ENCODE peak calls at places on chromosomes 12 and 14, in five cellular contexts. X is HCT116, N is neural progenitor cell, G is astrocyte, A is fibroblast of lung. V is an unnamed sample.

GRCh38 chr14:76922599-76922998 is 96.4 kb downstream of the LRRC74A start:
- DNase-seq in X (no peak), N (no peak), G (peak; percentile 70), A (peak; percentile 35), V (peak; percentile 64)

GRCh38 chr12:128792881-128793280 is 30.9 kb downstream of the SLC15A4 start:
- DNase-seq in X (no peak), N (no peak), G (no peak), A (no peak), V (no peak)

GRCh38 chr14:93114713-93115068 is 1.0 kb downstream of the ITPK1 start:
- DNase-seq in X (no peak), N (peak; percentile 42), G (no peak), A (no peak), V (no peak)

GRCh38 chr14:103130965-103131364 is 7.7 kb downstream of the TNFAIP2 start:
- DNase-seq in X (no peak), N (no peak), G (peak; percentile 80), A (peak; percentile 69), V (peak; percentile 38)

GRCh38 chr12:130948136-130948535 is 5.6 kb upstream of the ADGRD1 start:
- DNase-seq in X (no peak), N (peak; percentile 47), G (no peak), A (no peak), V (peak; percentile 88)

GRCh38 chr12:42834062-42834461 is 244.5 kb upstream of the PRICKLE1 start:
- DNase-seq in X (no peak), N (no peak), G (no peak), A (no peak), V (no peak)

GRCh38 chr12:75480469-75480949 is at the start of gene GLIPR1:
- DNase-seq in X (no peak), N (peak; percentile 4), G (peak; percentile 99), A (peak; percentile 100), V (peak; percentile 84)

GRCh38 chr12:75011120-75011519 is 198.5 kb downstream of the KCNC2 start:
- DNase-seq in X (no peak), N (no peak), G (no peak), A (no peak), V (peak; percentile 2)

GRCh38 chr12:5391638-5392037 is 40.3 kb upstream of the NTF3 start:
- DNase-seq in X (no peak), N (no peak), G (peak; percentile 12), A (no peak), V (no peak)

GRCh38 chr12:41286426-41286825 is 98.3 kb downstream of the PDZRN4 start:
- DNase-seq in X (no peak), N (no peak), G (no peak), A (no peak), V (no peak)

GRCh38 chr12:83468988-83469908 is 782.5 kb downstream of the TMTC2 start:
- DNase-seq in X (no peak), N (no peak), G (peak; percentile 6), A (no peak), V (no peak)
- TF ChIP-seq EZH2 in X (no peak), N (no peak), G (no peak), A (no peak), V (no peak)

GRCh38 chr12:124351422-124351821 is 56.5 kb downstream of the RFLNA start:
- DNase-seq in X (no peak), N (no peak), G (no peak), A (no peak), V (no peak)
- H3K4me3 ChIP-seq in X (no peak overlapping the region), N (no peak overlapping the region), G (no peak overlapping the region), A (no peak overlapping the region), V (no peak overlapping the region)

DNA sequence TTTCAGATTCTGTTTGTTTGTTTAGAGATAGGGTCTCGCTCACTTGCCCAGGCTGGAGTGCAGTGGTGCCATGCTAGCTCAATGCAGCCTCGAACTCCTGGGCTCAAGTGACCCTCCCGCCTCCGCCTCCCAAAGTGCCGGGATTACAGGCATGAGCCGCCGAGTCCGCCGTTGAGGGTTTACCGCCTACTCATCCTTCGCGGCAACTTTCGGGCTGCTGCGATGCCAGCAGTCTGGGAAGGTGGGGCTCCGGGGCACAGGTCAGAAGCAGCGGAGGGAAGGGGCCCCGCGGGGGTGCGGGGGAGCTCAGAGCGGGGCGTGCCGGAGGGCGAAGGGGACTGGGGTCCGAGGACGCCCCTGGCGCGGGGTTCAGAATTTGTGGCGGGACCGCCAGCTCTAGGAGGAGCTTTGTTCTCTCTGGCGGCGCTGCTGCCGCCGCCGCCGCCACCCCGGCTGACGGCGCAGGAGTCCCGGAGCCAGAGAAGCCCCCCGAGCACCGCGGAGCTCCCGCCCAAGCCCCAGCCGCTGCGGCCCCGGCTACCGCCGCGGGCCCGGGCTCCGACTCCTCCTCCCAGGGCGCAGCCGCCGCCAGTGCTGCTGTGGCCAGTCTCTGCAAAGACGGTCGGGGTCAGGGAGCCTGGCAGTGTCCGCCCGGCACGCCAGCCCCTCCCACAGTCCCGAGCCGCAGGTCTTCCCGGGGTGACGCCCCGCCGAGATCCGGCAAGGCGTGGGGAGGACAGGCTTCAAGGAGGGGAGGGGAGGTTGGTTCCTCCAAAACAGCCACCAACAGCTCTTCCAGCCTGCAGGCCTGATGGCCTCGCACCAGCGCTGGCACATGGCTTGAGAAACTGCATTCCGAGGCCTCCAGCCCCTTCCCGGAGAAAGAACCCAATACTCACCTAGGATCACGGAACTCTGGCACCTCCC is 10.9 kb upstream of the KRT77 start:
- DNase-seq in X (no peak), N (peak; percentile 77), G (no peak), A (no peak), V (no peak)
- TF ChIP-seq EZH2 in X (no peak), N (peak; percentile 2), G (peak; percentile 96), A (peak; percentile 69), V (peak; percentile 61)

DNA sequence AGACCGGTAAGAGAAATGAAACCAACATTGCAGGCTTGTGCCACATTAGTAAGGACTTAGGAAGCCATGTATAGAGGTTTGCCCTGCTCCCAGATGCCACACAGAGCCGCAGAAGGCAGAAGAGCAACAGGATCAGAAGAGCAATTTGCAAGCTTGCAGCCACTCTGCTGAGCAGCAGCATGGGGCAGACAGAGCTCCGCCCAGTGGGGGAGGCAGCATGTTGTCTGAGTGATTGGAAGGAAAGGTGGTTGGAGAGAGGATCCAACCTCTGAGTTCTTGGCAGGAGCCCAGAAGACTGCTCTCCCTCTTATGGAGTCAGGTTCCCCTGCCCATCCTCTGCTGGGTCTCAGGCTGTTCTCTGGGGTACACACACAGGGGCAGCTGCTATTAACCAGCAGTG is 2.3 kb upstream of the KRT6A start:
- DNase-seq in X (peak; percentile 27), N (peak; percentile 30), G (no peak), A (no peak), V (peak; percentile 19)
- H3K4me3 ChIP-seq in X (no peak overlapping the region), N (no peak overlapping the region), G (no peak overlapping the region), A (no peak overlapping the region), V (no peak overlapping the region)

V was measured in A673.